ENCODE peak calls at places on chromosomes 11 and 22, in five cellular contexts. One of them, this sample, is unnamed.

GRCh38 chr11:66259976-66260375 is 8.5 kb upstream of the RAB1B start:
- DNase-seq in colonic mucosa: no peak
- DNase-seq in ascending aorta: no peak
- DNase-seq in iPS DF 6.9: no peak
- DNase-seq in psoas muscle: no peak
- DNase-seq in this sample: no peak

GRCh38 chr11:44309483-44310197 is at the start of gene ALX4:
- DNase-seq in iPS DF 6.9: no peak
- DNase-seq in colonic mucosa: no peak
- DNase-seq in ascending aorta: no peak
- DNase-seq in psoas muscle: no peak
- DNase-seq in this sample: no peak

GRCh38 chr11:115409116-115409663 is 95.0 kb downstream of the CADM1 start:
- DNase-seq in ascending aorta: no peak
- DNase-seq in psoas muscle: no peak
- DNase-seq in iPS DF 6.9: no peak
- DNase-seq in colonic mucosa: no peak
- DNase-seq in this sample: no peak

GRCh38 chr11:96055706-96056387 is 131.9 kb upstream of the MTMR2 start:
- DNase-seq in ascending aorta: no peak
- DNase-seq in colonic mucosa: no peak
- DNase-seq in psoas muscle: no peak
- DNase-seq in iPS DF 6.9: no peak
- DNase-seq in this sample: no peak

GRCh38 chr22:37241351-37242142 is 2.5 kb downstream of the RAC2 start:
- DNase-seq in psoas muscle: no peak
- DNase-seq in iPS DF 6.9: no peak
- DNase-seq in ascending aorta: no peak
- DNase-seq in colonic mucosa: no peak
- DNase-seq in this sample: peak; percentile 54

GRCh38 chr11:104668797-104669463 is 229.3 kb downstream of the CASP12 start:
- DNase-seq in psoas muscle: no peak
- DNase-seq in iPS DF 6.9: no peak
- DNase-seq in colonic mucosa: no peak
- DNase-seq in ascending aorta: no peak
- DNase-seq in this sample: no peak

GRCh38 chr11:102345923-102346322 is 1.1 kb upstream of the BIRC2 start:
- DNase-seq in colonic mucosa: no peak
- DNase-seq in iPS DF 6.9: no peak
- DNase-seq in psoas muscle: no peak
- DNase-seq in ascending aorta: peak; percentile 70
- DNase-seq in this sample: no peak

GRCh38 chr11:116180806-116181600 is 591.8 kb downstream of the BUD13 start:
- DNase-seq in ascending aorta: no peak
- DNase-seq in colonic mucosa: no peak
- DNase-seq in iPS DF 6.9: no peak
- DNase-seq in psoas muscle: no peak
- DNase-seq in this sample: no peak

DNA sequence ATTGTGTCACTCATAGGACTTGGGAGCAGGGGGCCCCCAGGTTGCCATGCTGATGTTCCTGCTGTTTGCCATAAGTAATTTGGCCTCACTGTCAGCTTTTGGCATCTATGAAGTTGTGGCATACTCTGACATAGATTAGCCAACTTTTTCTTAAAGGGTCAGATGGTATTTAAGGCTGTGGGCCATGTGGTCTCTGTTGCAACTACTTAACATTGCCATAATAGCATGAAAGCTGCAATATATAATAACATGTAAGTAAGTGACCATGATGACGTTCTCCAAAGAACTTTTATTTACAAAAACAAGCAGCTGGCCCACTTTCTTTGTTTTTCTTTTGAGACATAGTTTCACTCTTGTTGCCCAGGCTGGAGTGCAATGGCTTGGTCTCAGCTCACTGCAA is 2.2 kb upstream of the TMEM216 start:
- DNase-seq in colonic mucosa: no peak
- DNase-seq in iPS DF 6.9: no peak
- DNase-seq in psoas muscle: no peak
- DNase-seq in ascending aorta: no peak
- DNase-seq in this sample: no peak
- H3K4me1 ChIP-seq in colonic mucosa: peaks cover 4% of the 10 kb centered on the region
- H3K4me1 ChIP-seq in iPS DF 6.9: peaks cover 2% of the 10 kb centered on the region
- H3K4me1 ChIP-seq in psoas muscle: peaks cover 11% of the 10 kb centered on the region
- H3K4me1 ChIP-seq in ascending aorta: no peaks in the 10 kb centered on the region
- H3K4me1 ChIP-seq in this sample: peaks cover 25% of the 10 kb centered on the region

GRCh38 chr11:64357904-64358535 is 942 bp upstream of the RPS6KA4 start:
- DNase-seq in psoas muscle: no peak
- DNase-seq in ascending aorta: no peak
- DNase-seq in colonic mucosa: peak; percentile 44
- DNase-seq in iPS DF 6.9: no peak
- DNase-seq in this sample: peak; percentile 78
- H3K4me3 ChIP-seq in psoas muscle: peak overlapping the region; percentile 95
- H3K4me3 ChIP-seq in ascending aorta: peak overlapping the region; percentile 75
- H3K4me3 ChIP-seq in colonic mucosa: peak overlapping the region; percentile 93
- H3K4me3 ChIP-seq in iPS DF 6.9: no peak overlapping the region
- H3K4me3 ChIP-seq in this sample: peak overlapping the region; percentile 86

GRCh38 chr11:13160745-13161144 is 116.8 kb upstream of the BMAL1 start:
- DNase-seq in iPS DF 6.9: no peak
- DNase-seq in colonic mucosa: no peak
- DNase-seq in psoas muscle: no peak
- DNase-seq in ascending aorta: no peak
- DNase-seq in this sample: no peak
- H3K27ac ChIP-seq in iPS DF 6.9: no peak overlapping the region
- H3K27ac ChIP-seq in colonic mucosa: no peak overlapping the region
- H3K27ac ChIP-seq in psoas muscle: no peak overlapping the region
- H3K27ac ChIP-seq in ascending aorta: no peak overlapping the region
- H3K27ac ChIP-seq in this sample: no peak overlapping the region

GRCh38 chr11:17927041-17927440 is 85.8 kb downstream of the SERGEF start:
- DNase-seq in colonic mucosa: no peak
- DNase-seq in ascending aorta: no peak
- DNase-seq in iPS DF 6.9: no peak
- DNase-seq in psoas muscle: no peak
- DNase-seq in this sample: no peak
- H3K4me1 ChIP-seq in colonic mucosa: no peaks in the 10 kb centered on the region
- H3K4me1 ChIP-seq in ascending aorta: no peaks in the 10 kb centered on the region
- H3K4me1 ChIP-seq in iPS DF 6.9: no peaks in the 10 kb centered on the region
- H3K4me1 ChIP-seq in psoas muscle: peaks cover 15% of the 10 kb centered on the region
- H3K4me1 ChIP-seq in this sample: peaks cover 8% of the 10 kb centered on the region

GRCh38 chr11:23903044-23903704 is 593.7 kb upstream of the LUZP2 start:
- DNase-seq in ascending aorta: no peak
- DNase-seq in iPS DF 6.9: no peak
- DNase-seq in colonic mucosa: no peak
- DNase-seq in psoas muscle: no peak
- DNase-seq in this sample: no peak

DNA sequence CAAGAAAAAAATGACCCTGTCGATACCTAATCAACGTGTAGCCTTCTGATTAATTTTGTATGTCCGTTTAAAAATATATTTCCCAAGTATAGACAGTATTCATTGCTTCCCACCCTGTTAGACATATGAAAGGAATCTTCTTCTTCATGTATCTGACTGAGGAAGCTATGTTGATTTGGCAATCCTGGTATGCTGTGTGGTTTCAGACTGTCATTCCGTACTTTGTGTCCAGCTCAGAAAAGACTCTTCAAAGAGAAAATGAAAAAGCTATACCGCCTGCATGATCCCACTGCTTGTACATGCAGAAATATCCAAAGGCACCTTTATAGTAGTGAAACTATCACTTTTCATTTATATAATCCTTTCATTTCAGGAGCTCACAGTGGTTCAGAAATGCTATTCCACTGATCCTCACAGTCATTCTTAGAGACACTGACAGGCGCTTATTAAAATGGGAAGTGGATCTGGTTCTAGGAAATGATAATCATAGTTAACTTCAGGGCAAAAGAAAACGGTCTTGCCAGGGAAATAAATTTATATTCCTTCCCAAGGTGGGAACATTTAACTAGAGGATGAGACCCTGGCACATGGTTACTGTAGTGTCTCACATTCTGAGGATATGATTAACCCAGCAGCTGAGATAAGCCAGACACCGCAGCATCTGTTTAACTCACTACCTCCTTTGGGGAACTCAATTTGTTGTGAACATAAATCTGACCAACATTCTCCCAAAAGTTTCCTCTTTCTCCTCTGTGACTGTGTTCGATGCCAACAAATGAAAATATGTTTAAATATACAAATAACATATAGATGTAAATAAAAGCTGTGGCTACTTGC is 599.2 kb upstream of the LUZP2 start:
- DNase-seq in iPS DF 6.9: no peak
- DNase-seq in ascending aorta: no peak
- DNase-seq in psoas muscle: no peak
- DNase-seq in colonic mucosa: no peak
- DNase-seq in this sample: no peak
- H3K4me3 ChIP-seq in iPS DF 6.9: no peak overlapping the region
- H3K4me3 ChIP-seq in ascending aorta: no peak overlapping the region
- H3K4me3 ChIP-seq in psoas muscle: no peak overlapping the region
- H3K4me3 ChIP-seq in colonic mucosa: no peak overlapping the region
- H3K4me3 ChIP-seq in this sample: no peak overlapping the region

DNA sequence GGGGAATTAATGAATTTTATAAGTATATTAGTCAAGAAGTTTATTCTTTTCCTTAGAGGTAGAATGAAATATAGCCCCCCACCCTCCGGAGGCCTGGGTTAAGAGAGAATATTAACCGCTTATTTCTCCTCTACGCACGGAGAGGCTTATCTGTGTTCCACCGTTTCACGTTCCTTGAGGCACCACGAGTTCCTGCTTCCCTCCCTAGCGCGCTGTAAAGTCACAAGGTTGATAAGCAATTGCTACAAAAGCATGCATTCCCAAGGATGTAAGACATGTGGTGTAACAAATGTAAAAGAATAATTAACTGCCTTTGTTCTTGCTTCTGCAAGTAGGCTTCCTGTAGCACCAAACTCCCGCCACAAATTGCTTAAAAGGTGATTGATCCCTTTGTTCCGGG is 1.5 kb upstream of the ANKRD42 start:
- DNase-seq in ascending aorta: no peak
- DNase-seq in colonic mucosa: no peak
- DNase-seq in iPS DF 6.9: no peak
- DNase-seq in psoas muscle: no peak
- DNase-seq in this sample: no peak
- H3K27ac ChIP-seq in ascending aorta: peak overlapping the region; percentile 86
- H3K27ac ChIP-seq in colonic mucosa: no peak overlapping the region
- H3K27ac ChIP-seq in iPS DF 6.9: no peak overlapping the region
- H3K27ac ChIP-seq in psoas muscle: no peak overlapping the region
- H3K27ac ChIP-seq in this sample: peak overlapping the region; percentile 97

DNA sequence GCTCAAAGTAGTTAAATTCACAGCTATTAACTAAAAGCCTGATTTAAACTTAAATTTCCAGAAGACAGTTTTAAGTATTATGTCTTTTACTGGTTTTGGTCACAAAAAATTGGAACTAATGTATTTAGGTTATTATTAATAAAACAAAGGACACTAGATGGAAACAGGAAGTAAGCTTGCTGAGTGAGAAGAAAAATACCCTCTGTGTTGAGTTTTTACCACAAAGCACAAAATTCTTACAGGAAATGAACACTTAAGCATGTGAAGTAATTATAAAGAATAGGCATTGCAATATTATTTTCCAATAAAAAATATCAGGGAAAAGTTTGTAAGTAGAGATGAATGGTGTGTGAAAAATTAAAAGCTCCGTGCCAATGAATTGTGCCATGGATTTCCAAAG is 46.3 kb downstream of the PIK3C2A start:
- DNase-seq in iPS DF 6.9: no peak
- DNase-seq in psoas muscle: no peak
- DNase-seq in ascending aorta: no peak
- DNase-seq in colonic mucosa: no peak
- DNase-seq in this sample: no peak
- H3K4me1 ChIP-seq in iPS DF 6.9: no peaks in the 10 kb centered on the region
- H3K4me1 ChIP-seq in psoas muscle: peaks cover 45% of the 10 kb centered on the region
- H3K4me1 ChIP-seq in ascending aorta: no peaks in the 10 kb centered on the region
- H3K4me1 ChIP-seq in colonic mucosa: peaks cover 9% of the 10 kb centered on the region
- H3K4me1 ChIP-seq in this sample: peaks cover 19% of the 10 kb centered on the region

DNA sequence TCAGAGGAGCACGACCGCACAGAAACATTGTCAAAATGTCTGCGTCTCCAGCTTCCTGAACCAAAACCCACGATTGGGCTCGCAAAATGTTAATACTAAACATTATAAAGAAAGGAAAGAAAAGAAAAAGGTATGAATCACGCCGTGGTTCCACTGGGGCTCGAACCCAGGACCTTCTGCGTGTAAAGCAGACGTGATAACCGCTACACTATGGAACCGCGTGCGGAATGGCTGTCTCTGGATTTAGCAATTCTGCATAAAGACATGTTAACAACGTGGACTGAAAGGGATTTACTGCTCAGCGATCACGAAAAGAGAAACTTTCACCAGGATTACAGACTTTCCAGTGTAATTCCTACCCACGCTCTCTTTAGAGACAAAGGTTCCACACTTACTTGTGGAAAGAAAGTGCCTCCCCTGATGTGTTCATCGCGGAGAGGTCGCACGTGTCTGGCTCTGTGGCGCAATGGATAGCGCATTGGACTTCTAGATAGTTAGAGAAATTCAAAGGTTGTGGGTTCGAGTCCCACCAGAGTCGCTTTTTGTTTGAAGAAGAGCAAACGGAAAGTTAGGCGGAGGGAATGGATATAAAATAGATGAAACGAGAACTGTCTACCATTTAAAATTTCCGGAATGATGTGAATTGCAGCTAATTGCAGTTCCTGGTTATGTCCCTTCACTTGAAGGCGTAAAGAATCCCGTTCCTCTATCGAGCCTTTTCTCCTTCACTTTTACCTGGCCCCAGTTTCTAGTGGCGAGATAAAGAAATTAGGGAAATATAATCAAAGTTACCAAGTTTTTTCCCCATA is 39.7 kb downstream of the OR4D9 start:
- DNase-seq in colonic mucosa: peak; percentile 84
- DNase-seq in ascending aorta: peak; percentile 92
- DNase-seq in psoas muscle: peak; percentile 75
- DNase-seq in iPS DF 6.9: no peak
- DNase-seq in this sample: no peak
- H3K4me3 ChIP-seq in colonic mucosa: peak overlapping the region; percentile 59
- H3K4me3 ChIP-seq in ascending aorta: peak overlapping the region; percentile 50
- H3K4me3 ChIP-seq in psoas muscle: peak overlapping the region; percentile 66
- H3K4me3 ChIP-seq in iPS DF 6.9: peak overlapping the region; percentile 86
- H3K4me3 ChIP-seq in this sample: peak overlapping the region; percentile 38